ENCODE peak calls at places on chromosomes 4 and X, in four cellular contexts. One of them, this sample, is unnamed. For H3K27me3, the result is how much of the 10 kb centered on the place peaks cover.

GRCh38 chrX:2500681-2501151 is at the start of the genes DHRSX and ZBED1:
- DNase-seq in PC-9: no peak
- DNase-seq in tibial nerve: no peak
- DNase-seq in WERI-Rb-1: peak
- DNase-seq in this sample: peak

GRCh38 chr4:76252271-76252653 is 741 bp downstream of the FAM47E start:
- DNase-seq in tibial nerve: no peak
- DNase-seq in WERI-Rb-1: no peak
- DNase-seq in PC-9: no peak
- DNase-seq in this sample: no peak

GRCh38 chrX:118116308-118117068 is at the start of gene KLHL13:
- DNase-seq in WERI-Rb-1: no peak
- DNase-seq in tibial nerve: peak
- DNase-seq in PC-9: no peak
- DNase-seq in this sample: peak

GRCh38 chr4:148056879-148057278 is 325.0 kb downstream of the ARHGAP10 start:
- DNase-seq in tibial nerve: peak
- DNase-seq in WERI-Rb-1: no peak
- DNase-seq in PC-9: no peak
- DNase-seq in this sample: no peak

GRCh38 chrX:72042860-72043248 is 88.9 kb downstream of the RTL5 start:
- DNase-seq in PC-9: no peak
- DNase-seq in tibial nerve: no peak
- DNase-seq in WERI-Rb-1: no peak
- DNase-seq in this sample: no peak

GRCh38 chrX:13414006-13414647 is 94.3 kb upstream of the ATXN3L start:
- DNase-seq in tibial nerve: no peak
- DNase-seq in PC-9: no peak
- DNase-seq in WERI-Rb-1: peak
- DNase-seq in this sample: peak

GRCh38 chrX:24241822-24242648 is 71.8 kb downstream of the SUPT20HL2 start:
- DNase-seq in tibial nerve: no peak
- DNase-seq in PC-9: no peak
- DNase-seq in WERI-Rb-1: no peak
- DNase-seq in this sample: peak

GRCh38 chrX:104564921-104565703 is 887 bp upstream of the IL1RAPL2 start:
- DNase-seq in tibial nerve: no peak
- DNase-seq in WERI-Rb-1: no peak
- DNase-seq in PC-9: no peak
- DNase-seq in this sample: no peak

GRCh38 chrX:17377795-17378194 is 2.8 kb downstream of the NHS start:
- DNase-seq in WERI-Rb-1: no peak
- DNase-seq in PC-9: no peak
- DNase-seq in tibial nerve: no peak
- DNase-seq in this sample: no peak

GRCh38 chr4:24141836-24142235 is 252.0 kb upstream of the PPARGC1A start:
- DNase-seq in WERI-Rb-1: no peak
- DNase-seq in tibial nerve: no peak
- DNase-seq in PC-9: no peak
- DNase-seq in this sample: no peak

GRCh38 chr4:83894831-83895230 is 358.9 kb downstream of the GPAT3 start:
- DNase-seq in tibial nerve: no peak
- DNase-seq in PC-9: no peak
- DNase-seq in WERI-Rb-1: peak
- DNase-seq in this sample: no peak
- TF ChIP-seq CTCF in tibial nerve: no peak
- TF ChIP-seq CTCF in PC-9: no peak
- TF ChIP-seq CTCF in WERI-Rb-1: no peak
- TF ChIP-seq CTCF in this sample: no peak

DNA sequence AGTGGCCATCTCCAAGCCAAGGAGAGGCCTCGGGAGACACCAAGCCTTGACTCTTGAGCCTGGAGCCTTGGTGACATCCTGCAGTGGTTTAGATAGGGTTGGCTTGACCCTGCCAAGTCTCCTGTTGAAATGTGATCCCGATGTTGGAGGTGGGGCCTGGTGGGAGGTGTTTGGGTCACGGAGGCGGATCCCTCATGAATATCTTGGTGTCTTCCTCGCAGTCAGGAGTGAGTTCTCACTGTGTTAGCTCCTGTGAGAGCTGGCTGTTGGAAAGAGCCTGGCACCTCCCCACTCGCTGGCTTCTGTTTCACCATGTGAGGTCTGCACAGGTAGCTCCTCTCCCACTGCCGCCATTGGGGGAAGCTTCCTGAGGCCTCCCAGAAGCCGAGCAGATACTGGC is 38.8 kb downstream of the ADRA2C start:
- DNase-seq in tibial nerve: no peak
- DNase-seq in WERI-Rb-1: no peak
- DNase-seq in PC-9: no peak
- DNase-seq in this sample: no peak
- H3K27me3 ChIP-seq in tibial nerve: under half
- H3K27me3 ChIP-seq in WERI-Rb-1: under half
- H3K27me3 ChIP-seq in PC-9: half or more
- H3K27me3 ChIP-seq in this sample: under half

DNA sequence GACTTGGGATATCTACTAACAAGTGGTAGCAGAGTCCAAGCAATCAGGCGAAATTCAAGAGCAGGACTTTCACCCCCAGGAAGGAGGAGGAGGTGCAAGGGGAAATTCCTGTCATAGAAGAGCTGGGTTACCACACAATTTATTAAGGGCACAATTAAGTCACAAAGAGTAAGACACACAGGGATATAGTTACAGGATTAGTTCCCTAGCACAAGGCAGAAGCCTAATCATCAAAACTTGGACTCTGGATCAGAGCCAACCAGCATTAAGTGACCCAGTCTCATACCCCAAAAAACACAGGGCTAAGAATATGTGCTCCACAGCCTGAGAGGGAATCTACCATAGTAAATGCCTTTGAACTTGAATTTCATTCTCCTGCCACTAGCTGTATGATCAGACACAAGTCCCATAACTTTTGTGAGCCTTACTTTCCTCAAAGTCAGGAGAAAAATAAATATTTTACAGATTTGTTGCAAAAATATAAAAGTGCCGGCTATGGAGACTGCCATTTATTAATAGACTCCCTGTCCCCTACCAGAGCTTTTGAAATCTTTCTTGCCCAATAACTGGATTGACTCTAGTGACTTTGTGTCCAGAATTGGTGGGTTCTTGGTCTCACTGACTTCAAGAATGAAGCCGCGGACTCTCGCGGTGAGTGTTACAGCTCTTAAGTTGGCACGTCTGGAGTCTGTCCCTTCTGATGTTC is 87.0 kb downstream of the SYNPO2 start:
- DNase-seq in WERI-Rb-1: no peak
- DNase-seq in PC-9: no peak
- DNase-seq in tibial nerve: no peak
- DNase-seq in this sample: no peak
- H3K4me3 ChIP-seq in WERI-Rb-1: no peak
- H3K4me3 ChIP-seq in PC-9: no peak
- H3K4me3 ChIP-seq in tibial nerve: no peak
- H3K4me3 ChIP-seq in this sample: no peak

DNA sequence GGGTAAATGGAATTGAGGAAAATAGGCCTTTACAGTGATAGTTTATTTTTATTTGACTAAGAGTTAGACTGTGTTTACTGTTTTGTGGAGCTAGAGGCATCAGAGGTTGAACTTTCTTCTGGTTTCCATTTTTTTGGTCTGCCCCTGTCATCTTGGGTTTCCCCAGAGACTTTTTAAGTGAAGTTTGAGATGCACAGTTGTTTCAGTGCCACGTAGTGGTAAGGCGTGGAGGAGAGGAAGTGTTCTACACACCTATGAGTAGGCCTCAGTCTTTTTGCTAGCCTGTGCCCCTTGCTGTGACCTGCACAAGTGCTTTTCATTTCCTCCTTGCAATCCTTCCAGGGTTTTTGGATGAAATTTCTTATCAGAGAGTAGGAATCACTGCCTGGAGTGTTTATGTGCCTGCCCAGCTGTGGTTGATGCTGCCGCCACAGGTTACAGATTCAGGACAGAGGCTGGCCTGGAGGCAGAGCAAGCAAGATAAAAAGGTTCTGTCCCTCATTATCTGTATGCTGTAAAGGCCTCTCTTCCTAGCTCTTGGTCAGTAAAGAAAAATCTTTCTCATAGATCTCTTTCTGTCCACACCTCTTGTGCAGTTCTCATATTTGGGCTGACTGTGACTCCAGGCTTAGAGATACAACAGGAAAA is 12.5 kb upstream of the HSFX4 start:
- DNase-seq in PC-9: no peak
- DNase-seq in WERI-Rb-1: no peak
- DNase-seq in tibial nerve: no peak
- DNase-seq in this sample: no peak
- TF ChIP-seq CTCF in PC-9: no peak
- TF ChIP-seq CTCF in WERI-Rb-1: no peak
- TF ChIP-seq CTCF in tibial nerve: no peak
- TF ChIP-seq CTCF in this sample: no peak

GRCh38 chr4:174591243-174592021 is 69.1 kb upstream of the HPGD start:
- DNase-seq in PC-9: no peak
- DNase-seq in WERI-Rb-1: no peak
- DNase-seq in tibial nerve: no peak
- DNase-seq in this sample: no peak

GRCh38 chr4:174595141-174595929 is 73.0 kb upstream of the HPGD start:
- DNase-seq in PC-9: peak
- DNase-seq in WERI-Rb-1: no peak
- DNase-seq in tibial nerve: no peak
- DNase-seq in this sample: no peak

GRCh38 chr4:174590336-174590735 is 68.0 kb upstream of the HPGD start:
- DNase-seq in tibial nerve: no peak
- DNase-seq in WERI-Rb-1: no peak
- DNase-seq in PC-9: no peak
- DNase-seq in this sample: no peak

GRCh38 chr4:174592985-174593335 is 70.7 kb upstream of the HPGD start:
- DNase-seq in tibial nerve: no peak
- DNase-seq in WERI-Rb-1: peak
- DNase-seq in PC-9: no peak
- DNase-seq in this sample: no peak

GRCh38 chr4:174592256-174592984 is 70.1 kb upstream of the HPGD start:
- DNase-seq in PC-9: no peak
- DNase-seq in WERI-Rb-1: no peak
- DNase-seq in tibial nerve: no peak
- DNase-seq in this sample: no peak
- H3K27me3 ChIP-seq in PC-9: under half
- H3K27me3 ChIP-seq in WERI-Rb-1: under half
- H3K27me3 ChIP-seq in tibial nerve: under half
- H3K27me3 ChIP-seq in this sample: under half

GRCh38 chr4:41176357-41176756 is 38.0 kb downstream of the APBB2 start:
- DNase-seq in PC-9: no peak
- DNase-seq in tibial nerve: no peak
- DNase-seq in WERI-Rb-1: no peak
- DNase-seq in this sample: no peak
- H3K4me3 ChIP-seq in PC-9: no peak
- H3K4me3 ChIP-seq in tibial nerve: no peak
- H3K4me3 ChIP-seq in WERI-Rb-1: no peak
- H3K4me3 ChIP-seq in this sample: no peak

DNA sequence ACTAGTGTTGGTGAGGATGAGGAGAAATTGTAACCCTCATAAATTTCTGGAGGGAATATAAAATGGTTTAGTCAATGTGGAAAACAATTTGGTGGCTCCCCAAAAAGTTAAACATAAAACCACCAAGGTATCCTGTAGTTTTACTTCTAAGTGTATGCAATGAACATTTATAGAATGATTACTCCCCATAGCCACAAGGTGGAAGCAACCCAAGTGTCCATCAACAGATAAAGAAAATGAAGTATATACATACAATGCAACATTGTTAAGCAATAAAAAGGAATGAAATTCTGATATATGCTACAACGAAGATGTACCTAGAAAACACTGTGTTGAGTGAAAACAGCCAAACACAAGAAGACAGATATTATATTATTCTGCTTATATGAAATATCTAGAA is 569.1 kb upstream of the GRID2 start:
- DNase-seq in tibial nerve: no peak
- DNase-seq in WERI-Rb-1: no peak
- DNase-seq in PC-9: no peak
- DNase-seq in this sample: no peak
- TF ChIP-seq CTCF in tibial nerve: no peak
- TF ChIP-seq CTCF in WERI-Rb-1: no peak
- TF ChIP-seq CTCF in PC-9: peak
- TF ChIP-seq CTCF in this sample: peak

DNA sequence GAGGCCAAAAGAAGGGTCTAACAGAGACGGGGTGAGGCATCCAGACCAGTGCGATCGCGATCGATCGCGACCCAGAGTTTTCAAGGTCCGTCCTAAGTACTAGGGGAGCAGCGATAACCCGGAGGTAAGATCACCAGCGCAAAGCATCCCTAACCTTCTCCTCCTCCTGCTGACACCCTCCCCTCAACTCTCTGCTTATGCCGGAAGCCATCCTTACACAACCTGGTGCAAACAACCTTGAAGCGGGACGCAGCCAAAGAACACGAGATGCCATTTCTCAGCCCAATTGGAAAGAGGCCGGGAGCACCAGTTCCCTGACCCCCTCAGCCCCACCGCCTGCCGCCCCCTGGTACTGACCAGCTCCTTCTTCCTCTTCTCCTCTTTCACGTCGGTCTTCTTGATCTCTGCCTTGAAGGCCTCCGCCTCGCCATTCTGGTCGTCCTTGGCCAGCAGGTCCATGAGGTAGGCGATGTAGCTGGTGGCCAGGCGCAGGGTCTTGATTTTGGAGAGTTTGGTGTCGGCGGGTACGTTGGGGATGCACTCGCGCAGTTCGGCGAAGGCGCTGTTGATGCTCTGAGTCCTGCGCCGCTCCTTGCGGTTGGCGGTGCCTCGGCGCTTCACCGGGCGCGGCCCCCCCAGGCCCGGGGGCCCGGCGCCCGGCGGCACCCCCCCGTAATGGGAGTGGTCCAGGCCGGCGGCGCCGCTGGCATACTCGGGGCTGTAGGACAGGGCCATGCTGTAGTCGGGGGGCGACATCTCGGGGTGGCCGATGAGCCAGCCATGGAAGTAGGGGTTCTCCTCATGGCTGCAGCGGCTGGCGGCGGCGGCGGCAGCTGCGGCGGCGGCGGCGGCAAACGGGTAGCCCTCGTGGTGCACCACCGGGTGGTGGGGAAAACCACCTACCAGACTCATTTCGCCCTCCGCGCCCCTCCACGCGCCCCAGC is 1.4 kb downstream of the HAND2 start:
- DNase-seq in PC-9: no peak
- DNase-seq in tibial nerve: no peak
- DNase-seq in WERI-Rb-1: no peak
- DNase-seq in this sample: peak
- H3K27me3 ChIP-seq in PC-9: under half
- H3K27me3 ChIP-seq in tibial nerve: under half
- H3K27me3 ChIP-seq in WERI-Rb-1: under half
- H3K27me3 ChIP-seq in this sample: under half

DNA sequence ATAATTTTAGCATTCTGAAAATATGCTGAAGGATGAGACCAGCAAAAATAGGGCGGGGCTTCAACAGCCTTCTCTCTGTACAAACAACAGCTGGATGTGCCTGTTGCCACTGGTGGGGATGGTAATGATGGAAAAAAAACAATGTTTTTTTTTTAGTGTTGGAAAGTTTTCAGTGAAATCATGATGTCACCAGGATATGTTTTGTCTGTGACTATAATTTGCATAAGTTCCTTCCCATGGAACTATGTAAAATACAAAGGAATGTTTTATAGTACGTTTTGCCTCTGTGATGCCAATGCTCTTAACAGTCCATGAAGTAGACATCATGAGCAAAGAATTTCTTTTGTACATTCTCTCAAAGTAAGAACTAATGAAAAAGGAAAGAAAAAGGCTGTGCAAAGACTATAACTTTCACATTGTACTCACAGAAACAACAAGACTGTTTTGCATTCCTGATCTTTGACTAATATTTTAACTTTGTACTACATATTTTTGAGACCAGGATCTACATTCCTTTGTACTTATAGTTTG is 589.7 kb downstream of the SPRY1 start:
- DNase-seq in WERI-Rb-1: no peak
- DNase-seq in tibial nerve: peak
- DNase-seq in PC-9: peak
- DNase-seq in this sample: no peak
- H3K4me3 ChIP-seq in WERI-Rb-1: no peak
- H3K4me3 ChIP-seq in tibial nerve: no peak
- H3K4me3 ChIP-seq in PC-9: peak
- H3K4me3 ChIP-seq in this sample: no peak

This sample was measured in BE2C.